ENCODE peak calls at places on chromosomes 11 and 22, in four cellular contexts. H, O, Y and S are unnamed samples.

GRCh38 chr11:44524751-44525171 is 40.7 kb upstream of the CD82 start:
- DNase-seq in H (no peak), O (no peak), Y (no peak), S (no peak)

GRCh38 chr11:104214517-104214916 is 50.6 kb upstream of the PDGFD start:
- DNase-seq in H (no peak), O (no peak), Y (no peak), S (no peak)

GRCh38 chr11:10526974-10527918 is 13.7 kb downstream of the RNF141 start:
- DNase-seq in H (no peak), O (no peak), Y (no peak), S (no peak)

GRCh38 chr11:116062526-116063171 is 558.4 kb upstream of the CADM1 start:
- DNase-seq in H (no peak), O (no peak), Y (no peak), S (no peak)

GRCh38 chr11:105333153-105333552 is 193.6 kb upstream of the CARD18 start:
- DNase-seq in H (no peak), O (no peak), Y (no peak), S (no peak)

GRCh38 chr11:117371453-117371852 is 43.8 kb downstream of the CEP164 start:
- DNase-seq in H (no peak), O (no peak), Y (no peak), S (no peak)

GRCh38 chr11:43399983-43400630 is 41.4 kb downstream of the TTC17 start:
- DNase-seq in H (no peak), O (no peak), Y (no peak), S (no peak)

GRCh38 chr11:76793834-76794291 is 10.7 kb downstream of the TSKU start:
- DNase-seq in H (no peak), O (no peak), Y (peak), S (no peak)

GRCh38 chr11:47916361-47916841 is 64.0 kb upstream of the PTPRJ start:
- DNase-seq in H (no peak), O (no peak), Y (peak), S (no peak)

GRCh38 chr11:102347526-102348331 is 715 bp downstream of the BIRC2 start:
- DNase-seq in H (peak), O (no peak), Y (no peak), S (no peak)

GRCh38 chr11:111320728-111321568 is 22.6 kb downstream of the POU2AF3 start:
- DNase-seq in H (no peak), O (no peak), Y (no peak), S (no peak)

GRCh38 chr11:61516675-61517516 is 8.3 kb downstream of the LRRC10B start:
- DNase-seq in H (no peak), O (peak), Y (peak), S (no peak)

GRCh38 chr11:134453441-134453840 is 41.4 kb upstream of the B3GAT1 start:
- DNase-seq in H (no peak), O (peak), Y (no peak), S (no peak)

GRCh38 chr22:37304595-37305343 is 22.5 kb downstream of the CYTH4 start:
- DNase-seq in H (no peak), O (no peak), Y (peak), S (no peak)

GRCh38 chr11:26905368-26905767 is 88.5 kb upstream of the FIBIN start:
- DNase-seq in H (no peak), O (no peak), Y (no peak), S (peak)

GRCh38 chr11:66595245-66595904 is 2.4 kb downstream of the CCS start:
- DNase-seq in H (peak), O (no peak), Y (peak), S (peak)

GRCh38 chr11:106077609-106078517 is at the start of gene AASDHPPT:
- DNase-seq in H (no peak), O (no peak), Y (peak), S (no peak)

GRCh38 chr22:27115816-27116256 is 458.4 kb downstream of the MIAT start:
- DNase-seq in H (no peak), O (no peak), Y (no peak), S (no peak)

GRCh38 chr11:31676280-31676982 is 134.7 kb downstream of the PAX6 start:
- DNase-seq in H (no peak), O (no peak), Y (no peak), S (no peak)

GRCh38 chr11:77547863-77548551 is 41.7 kb upstream of the AQP11 start:
- DNase-seq in H (peak), O (peak), Y (peak), S (peak)

GRCh38 chr11:3158821-3159220 is 6.3 kb downstream of the OSBPL5 start:
- DNase-seq in H (no peak), O (no peak), Y (no peak), S (no peak)

GRCh38 chr11:3161720-3162409 is 3.2 kb downstream of the OSBPL5 start:
- DNase-seq in H (peak), O (no peak), Y (no peak), S (no peak)

GRCh38 chr11:3159296-3160190 is 5.6 kb downstream of the OSBPL5 start:
- DNase-seq in H (peak), O (no peak), Y (peak), S (no peak)

GRCh38 chr11:3161309-3161708 is 3.8 kb downstream of the OSBPL5 start:
- DNase-seq in H (peak), O (no peak), Y (no peak), S (no peak)

GRCh38 chr11:3160252-3161031 is 4.7 kb downstream of the OSBPL5 start:
- DNase-seq in H (peak), O (peak), Y (peak), S (peak)
- H3K27ac ChIP-seq in H (peak), O (peak), Y (peak), S (peak)

GRCh38 chr22:36305813-36306212 is 52.9 kb downstream of the APOL1 start:
- DNase-seq in H (no peak), O (no peak), Y (no peak), S (no peak)

GRCh38 chr22:36303115-36303467 is 50.2 kb downstream of the APOL1 start:
- DNase-seq in H (no peak), O (no peak), Y (no peak), S (no peak)

GRCh38 chr22:36302439-36303114 is 49.6 kb downstream of the APOL1 start:
- DNase-seq in H (no peak), O (no peak), Y (no peak), S (no peak)

GRCh38 chr22:36304429-36304828 is 51.5 kb downstream of the APOL1 start:
- DNase-seq in H (no peak), O (no peak), Y (no peak), S (no peak)

GRCh38 chr22:36303874-36304273 is 50.9 kb downstream of the APOL1 start:
- DNase-seq in H (peak), O (no peak), Y (no peak), S (no peak)
- H3K27ac ChIP-seq in H (peak), O (no peak), Y (no peak), S (no peak)

DNA sequence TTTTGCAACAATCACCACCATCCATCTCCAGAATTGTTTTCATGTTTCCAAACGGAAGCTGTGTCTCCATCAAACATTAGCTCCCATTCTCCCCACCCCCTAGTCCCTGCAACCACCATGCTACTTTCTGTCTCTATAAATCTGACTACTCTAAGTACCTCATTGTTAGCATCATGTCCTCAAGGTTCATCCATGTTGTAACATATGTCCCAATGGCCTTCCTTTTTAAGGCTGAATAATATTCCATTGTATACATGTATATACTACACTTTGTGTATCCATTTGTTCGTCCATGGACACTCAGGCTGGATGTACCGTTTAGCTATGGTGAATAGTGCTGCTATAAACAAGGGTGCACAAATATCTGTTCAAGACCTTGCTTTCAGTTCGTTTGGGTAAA is 8.2 kb upstream of the DPF2 start:
- DNase-seq in H (no peak), O (no peak), Y (no peak), S (no peak)
- H3K27ac ChIP-seq in H (no peak), O (no peak), Y (no peak), S (no peak)

GRCh38 chr11:109426442-109426841 is 4.5 kb downstream of the C11orf87 start:
- DNase-seq in H (no peak), O (no peak), Y (no peak), S (no peak)

GRCh38 chr11:109435121-109435742 is 13.2 kb downstream of the C11orf87 start:
- DNase-seq in H (no peak), O (no peak), Y (no peak), S (peak)

DNA sequence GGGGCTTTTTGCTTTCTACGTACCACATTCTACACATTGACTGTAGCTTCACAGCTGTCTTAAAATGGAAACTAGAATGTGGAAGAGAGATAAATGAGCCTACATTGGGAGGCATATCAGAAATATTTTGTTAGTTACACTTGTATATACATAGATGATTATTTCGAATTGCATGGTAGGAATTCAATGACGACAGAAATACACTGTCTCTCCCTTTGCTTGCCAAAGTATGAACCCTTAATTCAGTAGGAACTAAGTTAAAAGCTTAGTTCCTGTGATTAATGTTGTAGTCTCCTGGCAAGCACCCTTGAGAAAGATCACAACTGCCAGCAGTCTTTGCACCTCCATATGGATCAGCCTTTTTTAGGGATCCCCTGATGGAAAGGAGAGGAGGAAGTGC is 10.1 kb downstream of the C11orf87 start:
- DNase-seq in H (no peak), O (no peak), Y (no peak), S (no peak)
- H3K27ac ChIP-seq in H (no peak), O (no peak), Y (no peak), S (no peak)

GRCh38 chr11:128552783-128553661 is 34.3 kb downstream of the ETS1 start:
- DNase-seq in H (peak), O (peak), Y (no peak), S (peak)
- H3K27ac ChIP-seq in H (peak), O (peak), Y (no peak), S (peak)